ENCODE peak calls at places on chromosomes 12 and 14, in seven cellular contexts. R is neural progenitor cell, E is hepatocyte, A is HCT116, Z is MM.1S, M is GM23248, X is OCI-LY7. W is an unnamed sample.
A peak's percentile ranks its signal among the peaks of the same experiment; 100 is the strongest.

GRCh38 chr14:90295870-90296516 is 35.7 kb downstream of the NRDE2 start:
- DNase-seq in M (no peak), X (no peak), Z (no peak), R (no peak), E (no peak), A (no peak), W (no peak)

GRCh38 chr12:56256326-56256960 is 1.7 kb downstream of the ANKRD52 start:
- DNase-seq in X (no peak), R (peak; percentile 27), E (no peak), M (peak; percentile 82), A (no peak), Z (no peak), W (peak; percentile 30)

GRCh38 chr12:65420941-65421340 is 142.5 kb downstream of the MSRB3 start:
- DNase-seq in R (no peak), Z (no peak), X (no peak), A (no peak), E (no peak), M (no peak), W (no peak)

GRCh38 chr14:105201928-105202513 is 20.9 kb upstream of the NUDT14 start:
- DNase-seq in R (peak; percentile 50), E (no peak), Z (no peak), X (no peak), M (no peak), A (no peak), W (no peak)

GRCh38 chr12:113424915-113425823 is 3.0 kb downstream of the SDSL start:
- DNase-seq in A (no peak), Z (peak; percentile 12), E (peak; percentile 53), X (peak; percentile 50), M (peak; percentile 61), R (peak; percentile 52), W (peak; percentile 59)

GRCh38 chr14:51929156-51929555 is 60.2 kb upstream of the RTRAF start:
- DNase-seq in R (no peak), X (no peak), A (no peak), M (peak; percentile 37), E (no peak), Z (no peak), W (no peak)

GRCh38 chr14:89625208-89625987 is 208.4 kb upstream of the FOXN3 start:
- DNase-seq in Z (no peak), M (no peak), X (no peak), R (peak; percentile 29), A (no peak), E (peak; percentile 55), W (no peak)

GRCh38 chr12:92558806-92559205 is 144.0 kb upstream of the PLEKHG7 start:
- DNase-seq in M (peak; percentile 73), X (no peak), Z (no peak), E (no peak), R (no peak), A (no peak), W (no peak)

GRCh38 chr14:82403972-82404371 is 870.3 kb upstream of the SEL1L start:
- DNase-seq in M (no peak), R (no peak), E (no peak), A (no peak), Z (no peak), X (no peak), W (no peak)

GRCh38 chr14:88948199-88948598 is 123.7 kb downstream of the TTC8 start:
- DNase-seq in X (no peak), Z (no peak), A (no peak), M (no peak), R (no peak), E (no peak), W (no peak)

GRCh38 chr14:32099473-32099872 is 22.4 kb downstream of the ARHGAP5 start:
- DNase-seq in Z (no peak), M (no peak), X (no peak), R (no peak), A (no peak), E (no peak), W (no peak)

DNA sequence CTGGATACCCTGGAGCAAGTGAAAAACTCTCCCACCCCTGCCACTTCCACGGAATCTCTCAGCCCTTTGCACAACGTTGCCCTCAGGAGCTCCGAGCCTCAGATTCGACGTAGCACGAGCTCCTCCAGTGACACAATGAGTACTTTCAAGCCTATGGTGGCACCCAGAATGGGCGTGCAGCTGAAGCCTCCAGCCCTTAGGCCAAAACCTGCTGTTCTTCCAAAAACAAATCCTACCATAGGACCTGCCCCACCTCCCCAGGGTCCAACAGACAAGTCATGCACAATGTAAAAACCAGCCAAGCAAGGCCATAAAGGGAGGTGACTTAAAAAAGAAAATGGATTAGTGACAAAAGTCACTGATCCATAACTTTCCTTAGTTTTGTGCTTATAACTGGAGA is 79.7 kb downstream of the KICS2 start:
- DNase-seq in X (no peak), R (no peak), E (no peak), A (no peak), Z (no peak), M (no peak), W (no peak)
- TF ChIP-seq EZH2phosphoT487 in X (no peak), R (no peak), E (no peak), A (no peak), Z (no peak), M (no peak), W (no peak)

GRCh38 chr12:115960868-115961802 is 316.4 kb downstream of the MED13L start:
- DNase-seq in R (no peak), X (no peak), Z (no peak), M (no peak), E (no peak), A (no peak), W (no peak)

GRCh38 chr12:115964626-115965025 is 312.9 kb downstream of the MED13L start:
- DNase-seq in A (no peak), E (no peak), M (no peak), Z (no peak), X (no peak), R (no peak), W (no peak)

GRCh38 chr12:115966376-115966775 is 311.1 kb downstream of the MED13L start:
- DNase-seq in Z (no peak), R (no peak), E (no peak), X (no peak), M (no peak), A (no peak), W (no peak)

GRCh38 chr12:115964214-115964613 is 313.3 kb downstream of the MED13L start:
- DNase-seq in M (no peak), E (no peak), X (no peak), Z (no peak), R (no peak), A (no peak), W (no peak)

DNA sequence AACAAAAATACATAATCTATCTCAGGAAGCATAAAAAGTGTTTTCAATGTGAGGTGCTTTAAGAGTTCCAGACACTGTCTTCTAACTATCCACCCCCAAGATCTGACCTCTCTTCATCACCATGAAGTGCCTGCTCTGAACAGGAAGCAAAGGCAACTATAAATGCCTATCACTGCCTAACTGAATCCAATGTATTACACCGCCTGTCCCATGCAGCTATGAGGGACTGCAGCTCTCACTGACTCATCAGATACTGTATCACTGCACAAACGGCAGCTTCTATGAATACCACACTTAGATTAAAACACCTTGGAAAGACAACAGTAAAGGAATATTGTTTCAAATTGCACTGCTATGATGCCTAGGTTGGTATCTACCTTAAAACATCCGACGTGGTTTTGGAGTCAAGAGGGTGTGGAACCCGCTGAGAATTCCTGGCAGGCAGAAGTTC is 314.4 kb downstream of the MED13L start:
- DNase-seq in R (no peak), M (peak; percentile 70), E (no peak), X (no peak), A (no peak), Z (no peak), W (peak; percentile 40)
- TF ChIP-seq EZH2phosphoT487 in R (no peak), M (no peak), E (no peak), X (no peak), A (no peak), Z (no peak), W (no peak)

GRCh38 chr12:14961466-14962155 is at the start of gene ARHGDIB:
- DNase-seq in A (no peak), E (no peak), X (peak; percentile 94), M (peak; percentile 40), Z (peak; percentile 88), R (no peak), W (no peak)

GRCh38 chr12:14959463-14959862 is 1.9 kb downstream of the ARHGDIB start:
- DNase-seq in A (no peak), E (no peak), Z (no peak), X (no peak), R (no peak), M (no peak), W (no peak)

GRCh38 chr12:14962180-14962579 is 779 bp upstream of the ARHGDIB start:
- DNase-seq in X (peak; percentile 51), M (no peak), A (no peak), E (no peak), R (no peak), Z (no peak), W (no peak)

GRCh38 chr12:14959916-14960315 is 1.5 kb downstream of the ARHGDIB start:
- DNase-seq in E (no peak), Z (no peak), X (no peak), A (no peak), M (no peak), R (no peak), W (no peak)

GRCh38 chr12:14960548-14961465 is 594 bp downstream of the ARHGDIB start:
- DNase-seq in R (no peak), M (peak; percentile 27), E (no peak), A (no peak), X (peak; percentile 42), Z (peak; percentile 41), W (peak; percentile 66)
- TF ChIP-seq EZH2phosphoT487 in R (no peak), M (no peak), E (no peak), A (no peak), X (no peak), Z (no peak), W (no peak)

DNA sequence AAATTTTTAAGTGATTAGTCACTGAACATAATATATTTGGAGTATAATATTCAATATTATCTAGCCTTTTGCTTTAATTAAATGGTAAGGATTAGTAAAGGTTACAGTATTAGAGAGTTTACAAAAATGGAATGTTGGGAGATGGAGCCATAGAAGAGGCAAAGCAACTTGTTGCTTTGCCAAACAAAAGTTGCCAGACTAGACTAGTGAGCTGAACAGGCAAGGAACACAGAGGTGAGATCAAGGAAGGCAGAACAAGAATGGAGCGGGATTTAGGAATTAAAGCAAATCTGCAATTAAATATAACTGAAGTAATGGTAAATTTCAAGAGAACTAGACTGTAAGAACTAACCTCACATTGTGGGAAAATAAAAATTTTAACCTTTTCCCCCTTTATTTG is 5.1 kb downstream of the ARF6 start:
- DNase-seq in Z (no peak), A (no peak), E (no peak), R (no peak), X (no peak), M (no peak), W (peak; percentile 73)
- TF ChIP-seq EZH2phosphoT487 in Z (no peak), A (no peak), E (no peak), R (no peak), X (no peak), M (no peak), W (no peak)

GRCh38 chr14:76832503-76832988 is 6.3 kb downstream of the LRRC74A start:
- DNase-seq in E (peak; percentile 41), R (no peak), Z (no peak), M (no peak), A (no peak), X (no peak), W (no peak)

GRCh38 chr14:76837524-76837923 is 11.3 kb downstream of the LRRC74A start:
- DNase-seq in X (no peak), A (no peak), Z (no peak), E (no peak), R (peak; percentile 56), M (no peak), W (no peak)

GRCh38 chr14:76834296-76834695 is 8.1 kb downstream of the LRRC74A start:
- DNase-seq in Z (no peak), E (peak; percentile 44), X (no peak), M (no peak), A (no peak), R (no peak), W (no peak)

GRCh38 chr14:76836029-76836630 is 9.9 kb downstream of the LRRC74A start:
- DNase-seq in M (peak; percentile 14), R (no peak), A (no peak), X (no peak), Z (no peak), E (no peak), W (no peak)
- TF ChIP-seq EZH2phosphoT487 in M (no peak), R (no peak), A (no peak), X (no peak), Z (no peak), E (no peak), W (no peak)